ENCODE peak calls at places on chromosomes 6 and 20, in six cellular contexts. Y, D, N, C, B and Q are unnamed samples.

GRCh38 chr20:59891581-59891980 is 41.9 kb downstream of the SYCP2 start:
- DNase-seq in Y (no peak), D (peak; percentile 6), N (no peak), C (no peak), B (no peak), Q (no peak)

GRCh38 chr6:35534396-35535170 is 21.9 kb upstream of the TULP1 start:
- DNase-seq in Y (no peak), D (no peak), N (no peak), C (no peak), B (no peak), Q (no peak)

GRCh38 chr20:50220093-50220893 is 29.7 kb downstream of the CEBPB start:
- DNase-seq in Y (no peak), D (no peak), N (no peak), C (no peak), B (no peak), Q (no peak)

GRCh38 chr6:136051140-136051775 is 198.9 kb downstream of the MTFR2 start:
- DNase-seq in Y (no peak), D (no peak), N (no peak), C (no peak), B (no peak), Q (no peak)

GRCh38 chr6:118551063-118551672 is 3.1 kb downstream of the PLN start:
- DNase-seq in Y (no peak), D (peak; percentile 8), N (no peak), C (no peak), B (no peak), Q (peak; percentile 60)

GRCh38 chr6:5645275-5645674 is 361.4 kb downstream of the NRN1 start:
- DNase-seq in Y (no peak), D (no peak), N (no peak), C (no peak), B (no peak), Q (no peak)

GRCh38 chr6:113288409-113288808 is 568.7 kb upstream of the MARCKS start:
- DNase-seq in Y (no peak), D (no peak), N (no peak), C (no peak), B (no peak), Q (no peak)

GRCh38 chr20:57509665-57510237 is 15.2 kb downstream of the CTCFL start:
- DNase-seq in Y (no peak), D (no peak), N (no peak), C (no peak), B (peak; percentile 48), Q (peak; percentile 35)

GRCh38 chr6:166691199-166691598 is 64.1 kb upstream of the RPS6KA2 start:
- DNase-seq in Y (no peak), D (no peak), N (no peak), C (no peak), B (no peak), Q (peak; percentile 80)

GRCh38 chr6:36324191-36324590 is 12.5 kb downstream of the BNIP5 start:
- DNase-seq in Y (no peak), D (no peak), N (no peak), C (no peak), B (no peak), Q (no peak)

GRCh38 chr6:40387127-40387870 is 199.9 kb downstream of the LRFN2 start:
- DNase-seq in Y (no peak), D (no peak), N (no peak), C (no peak), B (no peak), Q (no peak)

GRCh38 chr20:38790210-38791053 is 15.1 kb upstream of the PPP1R16B start:
- DNase-seq in Y (peak; percentile 25), D (peak; percentile 40), N (peak; percentile 48), C (no peak), B (peak; percentile 42), Q (peak; percentile 91)

GRCh38 chr6:132213191-132213590 is 188.1 kb downstream of the MOXD1 start:
- DNase-seq in Y (no peak), D (no peak), N (no peak), C (no peak), B (no peak), Q (no peak)

GRCh38 chr6:167972193-167972592 is 25.3 kb upstream of the KIF25 start:
- DNase-seq in Y (no peak), D (no peak), N (no peak), C (no peak), B (no peak), Q (no peak)

GRCh38 chr6:28399370-28400121 is at the start of gene ZSCAN12:
- DNase-seq in Y (peak; percentile 76), D (peak; percentile 75), N (peak; percentile 84), C (peak; percentile 68), B (peak; percentile 78), Q (peak; percentile 86)

GRCh38 chr6:36780517-36781210 is 58.6 kb downstream of the CPNE5 start:
- DNase-seq in Y (no peak), D (peak; percentile 48), N (no peak), C (no peak), B (no peak), Q (peak; percentile 46)

GRCh38 chr20:50470249-50470858 is 39.8 kb upstream of the PTPN1 start:
- DNase-seq in Y (no peak), D (no peak), N (no peak), C (no peak), B (no peak), Q (no peak)

GRCh38 chr6:47207261-47207660 is 102.4 kb downstream of the TNFRSF21 start:
- DNase-seq in Y (no peak), D (no peak), N (no peak), C (no peak), B (no peak), Q (no peak)

GRCh38 chr6:66735106-66735890 is 1028.3 kb upstream of the EYS start:
- DNase-seq in Y (no peak), D (no peak), N (no peak), C (no peak), B (no peak), Q (no peak)

GRCh38 chr20:45938727-45939438 is 4.4 kb downstream of the PCIF1 start:
- DNase-seq in Y (no peak), D (no peak), N (no peak), C (no peak), B (no peak), Q (no peak)

GRCh38 chr20:38159539-38159938 is 5.5 kb downstream of the TGM2 start:
- DNase-seq in Y (no peak), D (no peak), N (no peak), C (no peak), B (no peak), Q (no peak)

GRCh38 chr20:8132015-8132631 is at the start of gene PLCB1:
- DNase-seq in Y (peak; percentile 59), D (peak; percentile 70), N (peak; percentile 78), C (peak; percentile 49), B (peak; percentile 90), Q (peak; percentile 69)

GRCh38 chr6:54525731-54526130 is 217.5 kb downstream of the TINAG start:
- DNase-seq in Y (no peak), D (no peak), N (no peak), C (no peak), B (no peak), Q (peak; percentile 68)

GRCh38 chr6:9116026-9116425 is 680.7 kb upstream of the SLC35B3 start:
- DNase-seq in Y (no peak), D (no peak), N (no peak), C (no peak), B (no peak), Q (peak; percentile 27)

GRCh38 chr20:47801079-47801478 is 15.8 kb upstream of the SULF2 start:
- DNase-seq in Y (no peak), D (no peak), N (no peak), C (no peak), B (no peak), Q (no peak)

GRCh38 chr20:47269309-47270165 is 87.0 kb downstream of the ZMYND8 start:
- DNase-seq in Y (no peak), D (no peak), N (no peak), C (no peak), B (no peak), Q (peak; percentile 26)

GRCh38 chr20:23393999-23394775 is 27.1 kb downstream of the NAPB start:
- DNase-seq in Y (no peak), D (no peak), N (no peak), C (no peak), B (no peak), Q (no peak)